ENCODE peak calls at places on chromosomes 16 and 17, in six cellular contexts. D is CD8-positive, alpha-beta memory T cell; A is ascending aorta; H is H7; M is AG09309; S is effector memory CD4-positive, alpha-beta T cell. Y is an unnamed sample.

GRCh38 chr17:69637399-69638165 is 223.1 kb downstream of the MAP2K6 start:
- DNase-seq in D (no peak), A (no peak), H (no peak), M (peak; percentile 38), S (no peak), Y (peak; percentile 82)

GRCh38 chr17:67381925-67382257 is 4.8 kb downstream of the PITPNC1 start:
- DNase-seq in D (no peak), A (no peak), H (no peak), M (no peak), S (no peak), Y (no peak)

GRCh38 chr17:21169496-21169895 is 42.7 kb downstream of the DHRS7B start:
- DNase-seq in D (no peak), A (peak; percentile 58), H (peak; percentile 15), M (no peak), S (no peak), Y (no peak)

GRCh38 chr17:69300222-69300621 is 26.7 kb downstream of the ABCA5 start:
- DNase-seq in D (no peak), A (no peak), H (no peak), M (no peak), S (no peak), Y (no peak)

GRCh38 chr17:66054242-66054641 is 137.7 kb downstream of the CEP112 start:
- DNase-seq in D (no peak), A (no peak), H (no peak), M (no peak), S (no peak), Y (no peak)

GRCh38 chr17:10126554-10127493 is 71.6 kb downstream of the GAS7 start:
- DNase-seq in D (no peak), A (no peak), H (peak; percentile 62), M (no peak), S (no peak), Y (peak; percentile 66)

GRCh38 chr17:226108-226772 is 44.8 kb upstream of the DOC2B start:
- DNase-seq in D (no peak), A (peak; percentile 28), H (no peak), M (no peak), S (no peak), Y (no peak)

GRCh38 chr17:28405632-28406477 is at the start of gene SLC46A1:
- DNase-seq in D (peak; percentile 10), A (peak; percentile 74), H (peak; percentile 92), M (no peak), S (no peak), Y (no peak)

GRCh38 chr17:75267403-75268232 is 3.4 kb downstream of the MIF4GD start:
- DNase-seq in D (no peak), A (no peak), H (peak; percentile 89), M (no peak), S (no peak), Y (no peak)

GRCh38 chr17:78674595-78675315 is 97.6 kb upstream of the DNAH17 start:
- DNase-seq in D (no peak), A (no peak), H (peak; percentile 91), M (no peak), S (no peak), Y (no peak)

GRCh38 chr17:8463089-8463488 is 27.4 kb downstream of the NDEL1 start:
- DNase-seq in D (no peak), A (peak; percentile 71), H (no peak), M (peak; percentile 93), S (no peak), Y (peak; percentile 20)

GRCh38 chr17:9714801-9715200 is 69.5 kb downstream of the USP43 start:
- DNase-seq in D (no peak), A (no peak), H (no peak), M (no peak), S (no peak), Y (no peak)

GRCh38 chr17:64017381-64017980 is 3.0 kb downstream of the ICAM2 start:
- DNase-seq in D (no peak), A (no peak), H (no peak), M (no peak), S (no peak), Y (no peak)
- H3K4me3 ChIP-seq in D (peak overlapping the region; percentile 59), A (no peak overlapping the region), H (no peak overlapping the region), M (no peak overlapping the region), S (peak overlapping the region; percentile 52), Y (no peak overlapping the region)

DNA sequence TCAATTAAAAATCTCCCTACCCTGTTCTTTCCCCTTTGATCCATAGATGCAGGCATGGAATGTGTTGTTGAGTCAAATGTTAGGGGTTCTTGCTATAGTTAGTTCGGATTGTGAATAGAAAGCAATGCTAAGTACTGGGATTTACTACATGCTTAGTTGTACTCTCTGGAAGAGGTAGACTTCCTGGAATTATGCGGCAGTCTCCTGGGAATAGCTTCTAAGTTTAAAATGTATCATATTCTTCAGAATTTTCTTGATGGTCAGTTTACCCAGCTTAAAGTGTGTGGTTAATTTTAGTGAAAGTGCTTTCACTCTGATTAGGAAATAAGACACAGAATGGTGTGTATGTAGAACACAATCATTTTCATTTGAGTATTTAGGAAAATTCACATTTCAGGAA is 3.5 kb downstream of the CLTC start:
- DNase-seq in D (no peak), A (no peak), H (no peak), M (no peak), S (no peak), Y (no peak)
- H3K4me3 ChIP-seq in D (no peak overlapping the region), A (peak overlapping the region; percentile 97), H (no peak overlapping the region), M (no peak overlapping the region), S (no peak overlapping the region), Y (peak overlapping the region; percentile 15)

GRCh38 chr17:41546819-41547218 is 18.7 kb upstream of the KRT19 start:
- DNase-seq in D (no peak), A (no peak), H (no peak), M (no peak), S (no peak), Y (no peak)
- H3K4me3 ChIP-seq in D (no peak overlapping the region), A (no peak overlapping the region), H (no peak overlapping the region), M (no peak overlapping the region), S (no peak overlapping the region), Y (no peak overlapping the region)

GRCh38 chr17:31175237-31175636 is 80.5 kb downstream of the NF1 start:
- DNase-seq in D (no peak), A (no peak), H (no peak), M (no peak), S (no peak), Y (no peak)
- H3K4me3 ChIP-seq in D (no peak overlapping the region), A (no peak overlapping the region), H (no peak overlapping the region), M (no peak overlapping the region), S (no peak overlapping the region), Y (no peak overlapping the region)

GRCh38 chr16:74449470-74449869 is 28.2 kb upstream of the CLEC18B start:
- DNase-seq in D (no peak), A (peak; percentile 65), H (no peak), M (no peak), S (no peak), Y (peak; percentile 34)
- H3K4me3 ChIP-seq in D (no peak overlapping the region), A (no peak overlapping the region), H (no peak overlapping the region), M (no peak overlapping the region), S (no peak overlapping the region), Y (no peak overlapping the region)

GRCh38 chr16:49987381-49987780 is 37.6 kb upstream of the CNEP1R1 start:
- DNase-seq in D (no peak), A (no peak), H (no peak), M (no peak), S (no peak), Y (no peak)

DNA sequence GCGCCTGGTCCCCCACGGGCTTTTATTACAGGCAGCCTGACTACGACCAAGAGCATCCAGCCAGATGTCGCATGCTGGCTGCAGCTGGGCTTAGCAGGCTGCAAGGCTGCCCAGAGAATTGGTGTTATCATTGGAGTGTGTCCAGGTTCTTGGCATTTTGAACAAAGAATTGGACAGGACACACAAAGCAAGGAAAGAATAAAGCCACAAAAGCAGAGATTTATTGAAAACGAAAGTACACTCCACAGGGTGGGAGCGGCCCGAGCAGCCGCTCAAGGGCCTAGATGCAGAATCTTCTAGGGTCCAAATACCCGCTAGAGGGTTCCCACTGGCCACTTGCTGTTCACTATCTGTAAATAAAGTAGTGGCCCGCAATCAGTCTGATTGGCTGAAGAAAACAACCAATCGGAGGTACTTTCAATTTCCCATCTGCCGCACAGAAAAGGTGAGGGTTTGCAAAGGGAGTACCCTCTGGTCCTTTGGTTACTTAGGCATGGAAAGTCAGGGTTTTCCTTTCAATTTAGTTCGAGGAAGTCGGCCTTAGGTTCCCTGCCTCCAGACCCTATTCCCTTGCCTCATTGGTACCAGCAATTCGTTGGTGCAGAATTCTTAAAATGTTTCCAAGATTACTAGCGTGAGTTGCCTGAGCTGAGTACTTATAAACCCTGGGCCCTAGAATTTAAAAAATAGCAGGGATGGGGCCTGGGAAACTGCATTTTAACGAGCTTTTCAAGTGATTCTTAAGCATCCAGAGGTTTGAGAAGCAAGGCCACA is 38.5 kb upstream of the CNEP1R1 start:
- DNase-seq in D (no peak), A (no peak), H (peak; percentile 33), M (peak; percentile 32), S (no peak), Y (peak; percentile 9)
- H3K4me3 ChIP-seq in D (no peak overlapping the region), A (peak overlapping the region; percentile 60), H (no peak overlapping the region), M (peak overlapping the region; percentile 29), S (no peak overlapping the region), Y (no peak overlapping the region)